ENCODE peak calls at places on chromosomes 13 and 19, in six cellular contexts. J is activated CD4-positive, CD25-positive, alpha-beta regulatory T cell; U is choroid plexus epithelial cell; A is HAP-1; E is stimulated activated CD8-positive, alpha-beta memory T cell treated with anti-CD3 and anti-CD28 coated beads, Interleukin-7, amount 100 ng/mL, for 24 hours; Y is CD8-positive, alpha-beta T cell. W is an unnamed sample.

GRCh38 chr13:29887030-29887557 is 36.7 kb upstream of the UBL3 start:
- DNase-seq in J (no peak), U (no peak), A (no peak), E (no peak), Y (no peak), W (no peak)

GRCh38 chr13:41467546-41467945 is 10.2 kb downstream of the RGCC start:
- DNase-seq in J (no peak), U (no peak), A (no peak), E (no peak), Y (no peak), W (no peak)

GRCh38 chr13:73220966-73221720 is 162.3 kb downstream of the KLF5 start:
- DNase-seq in J (no peak), U (no peak), A (no peak), E (no peak), Y (no peak), W (no peak)

GRCh38 chr19:8357007-8357521 is 6.9 kb upstream of the ANGPTL4 start:
- DNase-seq in J (no peak), U (peak), A (no peak), E (no peak), Y (no peak), W (no peak)

GRCh38 chr19:7767487-7767886 is 4.4 kb downstream of the CLEC4M start:
- DNase-seq in J (no peak), U (no peak), A (no peak), E (no peak), Y (no peak), W (no peak)

GRCh38 chr19:5271145-5271544 is 69.5 kb downstream of the PTPRS start:
- DNase-seq in J (no peak), U (peak), A (no peak), E (no peak), Y (no peak), W (no peak)

GRCh38 chr19:15285896-15286591 is 46.3 kb downstream of the BRD4 start:
- DNase-seq in J (no peak), U (no peak), A (no peak), E (no peak), Y (no peak), W (no peak)

GRCh38 chr13:50584856-50585580 is 258.5 kb downstream of the DLEU7 start:
- DNase-seq in J (no peak), U (no peak), A (no peak), E (no peak), Y (no peak), W (no peak)

GRCh38 chr13:70723732-70724131 is 615.5 kb upstream of the KLHL1 start:
- DNase-seq in J (no peak), U (peak), A (peak), E (no peak), Y (no peak), W (no peak)

GRCh38 chr19:43700368-43701015 is 15.4 kb upstream of the IRGC start:
- DNase-seq in J (no peak), U (peak), A (no peak), E (no peak), Y (no peak), W (no peak)

GRCh38 chr13:100442095-100442832 is 146.3 kb downstream of the GGACT start:
- DNase-seq in J (no peak), U (peak), A (no peak), E (no peak), Y (no peak), W (no peak)

GRCh38 chr13:84096221-84096620 is 213.9 kb upstream of the SLITRK1 start:
- DNase-seq in J (no peak), U (peak), A (no peak), E (no peak), Y (no peak), W (no peak)

GRCh38 chr13:48199404-48199991 is 33.5 kb upstream of the ITM2B start:
- DNase-seq in J (no peak), U (no peak), A (no peak), E (no peak), Y (no peak), W (no peak)

GRCh38 chr13:32940601-32941000 is 75.6 kb upstream of the KL start:
- DNase-seq in J (no peak), U (peak), A (no peak), E (no peak), Y (no peak), W (no peak)

GRCh38 chr19:7766535-7766934 is 3.5 kb downstream of the CLEC4M start:
- DNase-seq in J (no peak), U (no peak), A (no peak), E (no peak), Y (no peak), W (no peak)

GRCh38 chr19:53905787-53906186 is 3.3 kb upstream of the CACNG7 start:
- DNase-seq in J (no peak), U (no peak), A (no peak), E (no peak), Y (no peak), W (no peak)

GRCh38 chr19:56637976-56638555 is 4.9 kb upstream of the SMIM17 start:
- DNase-seq in J (no peak), U (peak), A (peak), E (peak), Y (no peak), W (no peak)

GRCh38 chr13:36778083-36778671 is 40.8 kb upstream of the RFXAP start:
- DNase-seq in J (no peak), U (peak), A (no peak), E (no peak), Y (no peak), W (no peak)

GRCh38 chr13:113126265-113127150 is 3.9 kb downstream of the F10 start:
- DNase-seq in J (no peak), U (no peak), A (no peak), E (no peak), Y (no peak), W (no peak)

GRCh38 chr13:46171739-46172138 is 10.2 kb downstream of the LCP1 start:
- DNase-seq in J (no peak), U (no peak), A (no peak), E (no peak), Y (no peak), W (no peak)

GRCh38 chr19:27833031-27833430 is 1379.9 kb downstream of the UQCRFS1 start:
- DNase-seq in J (no peak), U (peak), A (no peak), E (no peak), Y (no peak), W (no peak)

GRCh38 chr13:49539313-49539712 is 43.6 kb downstream of the PHF11 start:
- DNase-seq in J (no peak), U (peak), A (no peak), E (no peak), Y (no peak), W (no peak)

GRCh38 chr13:94020833-94021232 is 458.6 kb downstream of the DCT start:
- DNase-seq in J (no peak), U (peak), A (no peak), E (no peak), Y (no peak), W (no peak)

GRCh38 chr19:8209965-8210659 is 942 bp downstream of the CERS4 start:
- DNase-seq in J (no peak), U (peak), A (no peak), E (no peak), Y (no peak), W (no peak)

GRCh38 chr13:102878491-102878890 is 32.7 kb downstream of the ERCC5 start:
- DNase-seq in J (no peak), U (peak), A (no peak), E (no peak), Y (no peak), W (no peak)